ENCODE peak calls at places on chromosomes 4 and X, in four cellular contexts. L is HCT116, Q is SK-N-SH, X is K562. Y is an unnamed sample.

GRCh38 chr4:154503598-154503997 is 12.0 kb upstream of the DCHS2 start:
- DNase-seq in L (peak; percentile 50), Q (peak; percentile 17), X (peak; percentile 58), Y (peak; percentile 37)

GRCh38 chr4:31020363-31020762 is 300.2 kb downstream of the PCDH7 start:
- DNase-seq in L (no peak), Q (no peak), X (no peak), Y (no peak)

GRCh38 chr4:2646386-2647149 is 109.6 kb downstream of the TNIP2 start:
- DNase-seq in L (no peak), Q (no peak), X (no peak), Y (no peak)

GRCh38 chr4:176794151-176794550 is 1.4 kb upstream of the VEGFC start:
- DNase-seq in L (no peak), Q (no peak), X (no peak), Y (no peak)

GRCh38 chrX:71652405-71652804 is 14.9 kb upstream of the LOC101059915 start:
- DNase-seq in L (peak; percentile 23), Q (peak; percentile 59), X (peak; percentile 41), Y (peak; percentile 31)

GRCh38 chrX:38807873-38808272 is 6.6 kb downstream of the MID1IP1 start:
- DNase-seq in L (no peak), Q (no peak), X (no peak), Y (no peak)

GRCh38 chr4:37999000-37999745 is 39.0 kb downstream of the PTTG2 start:
- DNase-seq in L (no peak), Q (no peak), X (no peak), Y (no peak)

GRCh38 chr4:47562297-47562696 is 77.2 kb downstream of the ATP10D start:
- DNase-seq in L (no peak), Q (no peak), X (no peak), Y (no peak)

GRCh38 chrX:39050427-39050826 is 249.2 kb downstream of the MID1IP1 start:
- DNase-seq in L (no peak), Q (no peak), X (no peak), Y (no peak)

GRCh38 chr4:15920723-15921591 is 17.6 kb downstream of the FGFBP1 start:
- DNase-seq in L (peak; percentile 89), Q (no peak), X (no peak), Y (no peak)

GRCh38 chrX:103941201-103941975 is 21.0 kb upstream of the TMSB15B start:
- DNase-seq in L (no peak), Q (peak; percentile 20), X (peak; percentile 28), Y (no peak)

GRCh38 chr4:26032572-26033320 is 118.7 kb downstream of the SMIM20 start:
- DNase-seq in L (no peak), Q (no peak), X (no peak), Y (peak; percentile 61)

GRCh38 chr4:73051625-73052024 is 17.9 kb downstream of the COX18 start:
- DNase-seq in L (no peak), Q (no peak), X (no peak), Y (no peak)

GRCh38 chr4:149113804-149114430 is 671.7 kb upstream of the NR3C2 start:
- DNase-seq in L (no peak), Q (no peak), X (no peak), Y (no peak)

GRCh38 chrX:40006025-40007017 is 91.4 kb downstream of the BCOR start:
- DNase-seq in L (no peak), Q (peak; percentile 21), X (no peak), Y (no peak)

GRCh38 chr4:124322234-124322831 is 390.2 kb downstream of the ANKRD50 start:
- DNase-seq in L (peak; percentile 8), Q (peak; percentile 25), X (peak; percentile 19), Y (peak; percentile 8)

GRCh38 chr4:149029056-149029651 is 586.9 kb upstream of the NR3C2 start:
- DNase-seq in L (no peak), Q (no peak), X (no peak), Y (peak; percentile 42)

GRCh38 chr4:7770675-7771050 is 169.0 kb downstream of the AFAP1 start:
- DNase-seq in L (no peak), Q (no peak), X (no peak), Y (no peak)

GRCh38 chr4:88008624-88009235 is 1.3 kb downstream of the PKD2 start:
- DNase-seq in L (no peak), Q (peak; percentile 43), X (no peak), Y (no peak)

GRCh38 chr4:112410364-112410763 is 105.6 kb downstream of the NEUROG2 start:
- DNase-seq in L (no peak), Q (peak; percentile 6), X (no peak), Y (no peak)

GRCh38 chr4:76197971-76198410 is 15.6 kb downstream of the SCARB2 start:
- DNase-seq in L (no peak), Q (peak; percentile 58), X (peak; percentile 25), Y (no peak)

GRCh38 chr4:183073838-183074145 is 25.3 kb upstream of the WWC2 start:
- DNase-seq in L (no peak), Q (no peak), X (no peak), Y (no peak)

GRCh38 chr4:140730108-140730507 is 26.1 kb downstream of the TBC1D9 start:
- DNase-seq in L (no peak), Q (no peak), X (no peak), Y (no peak)

GRCh38 chrX:41005445-41005992 is 79.7 kb upstream of the USP9X start:
- DNase-seq in L (no peak), Q (no peak), X (no peak), Y (no peak)

GRCh38 chrX:23883737-23884354 is 23.9 kb downstream of the APOO start:
- DNase-seq in L (peak; percentile 66), Q (no peak), X (peak; percentile 68), Y (peak; percentile 31)

GRCh38 chr4:112563431-112564200 is 47.6 kb upstream of the NEUROG2 start:
- DNase-seq in L (no peak), Q (peak; percentile 70), X (no peak), Y (no peak)

GRCh38 chr4:47855350-47855749 is 17.5 kb upstream of the CORIN start:
- DNase-seq in L (no peak), Q (no peak), X (no peak), Y (no peak)

GRCh38 chr4:121448231-121448630 is 67.4 kb upstream of the QRFPR start:
- DNase-seq in L (peak; percentile 92), Q (no peak), X (no peak), Y (peak; percentile 37)

GRCh38 chr4:131644619-131645018 is 1504.5 kb upstream of the PCDH10 start:
- DNase-seq in L (peak; percentile 35), Q (peak; percentile 2), X (no peak), Y (peak; percentile 3)

GRCh38 chr4:138438608-138439007 is 196.5 kb upstream of the SLC7A11 start:
- DNase-seq in L (no peak), Q (no peak), X (peak; percentile 36), Y (no peak)

GRCh38 chr4:67696061-67696460 is 4.9 kb downstream of the UBA6 start:
- DNase-seq in L (no peak), Q (no peak), X (no peak), Y (no peak)
- H3K79me2 ChIP-seq in L (peaks cover 90% of the 10 kb centered on the region), Q (peaks cover 96% of the 10 kb centered on the region), X (peaks cover 89% of the 10 kb centered on the region), Y (peaks cover 58% of the 10 kb centered on the region)

GRCh38 chr4:6764976-6765620 is 17.4 kb upstream of the KIAA0232 start:
- DNase-seq in L (no peak), Q (no peak), X (no peak), Y (no peak)
- TF ChIP-seq ELF1 in L (no peak), Q (no peak), X (no peak), Y (no peak)

DNA sequence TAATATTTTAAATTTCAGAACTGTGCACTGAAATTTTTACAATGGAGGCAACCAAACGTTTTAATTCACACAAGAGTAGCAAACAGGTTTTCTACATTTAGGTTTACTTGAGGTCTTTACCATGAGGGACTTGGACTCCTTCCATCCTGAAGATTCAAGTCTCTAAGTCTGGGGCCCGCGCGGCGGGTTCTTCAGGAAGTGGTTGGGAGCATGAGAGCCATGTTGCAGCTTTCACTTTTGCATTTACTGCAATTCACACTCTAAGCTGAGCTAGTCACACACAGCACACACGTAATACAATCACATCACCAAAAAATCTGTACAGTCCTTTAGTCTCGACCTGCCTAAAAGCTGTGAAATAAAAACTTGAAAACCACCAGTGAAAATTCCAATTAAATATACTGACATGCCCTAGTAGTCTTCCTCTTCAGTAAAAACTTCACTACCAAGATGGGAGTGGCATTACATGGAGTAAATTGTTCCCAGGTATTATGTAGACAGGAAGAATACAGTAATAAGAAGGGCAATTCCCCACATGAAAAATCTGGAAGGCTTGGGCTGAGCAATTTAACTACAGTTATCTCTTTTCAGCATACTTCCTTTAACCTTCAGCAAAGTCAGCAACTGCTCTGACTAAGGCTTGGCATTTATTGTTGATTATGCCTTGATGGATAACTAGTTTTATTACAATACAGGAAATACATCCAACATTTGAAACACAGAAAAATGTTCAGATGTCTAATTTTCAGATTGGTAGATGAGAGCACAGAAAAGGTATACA is 571.1 kb upstream of the DIPK2B start:
- DNase-seq in L (no peak), Q (no peak), X (no peak), Y (no peak)
- H3K79me2 ChIP-seq in L (peaks cover 100% of the 10 kb centered on the region), Q (peaks cover 95% of the 10 kb centered on the region), X (peaks cover 24% of the 10 kb centered on the region), Y (peaks cover 26% of the 10 kb centered on the region)

DNA sequence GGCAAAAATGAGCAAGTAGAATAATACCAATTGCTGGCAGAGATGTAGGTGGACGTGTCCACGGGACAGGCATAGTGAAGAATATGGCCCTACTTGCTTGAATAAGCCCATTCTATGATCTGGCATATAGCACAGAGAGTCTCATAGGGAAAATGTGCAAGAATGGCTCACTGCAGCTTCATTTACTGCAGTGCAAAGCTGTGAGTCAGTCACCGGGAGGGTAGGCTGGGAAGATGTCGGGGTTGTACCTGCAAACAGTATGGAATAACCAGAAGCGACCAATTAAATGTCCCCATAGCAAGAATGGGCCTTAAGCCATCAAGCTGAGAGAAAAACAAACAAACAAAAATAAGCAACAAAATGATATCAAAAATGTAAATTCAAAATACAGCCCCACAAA is 74.3 kb downstream of the DHX15 start:
- DNase-seq in L (no peak), Q (no peak), X (no peak), Y (no peak)
- TF ChIP-seq ELF1 in L (no peak), Q (no peak), X (no peak), Y (no peak)

GRCh38 chrX:10164879-10165278 is 8.1 kb downstream of the CLCN4 start:
- DNase-seq in L (no peak), Q (no peak), X (no peak), Y (no peak)

GRCh38 chrX:10166248-10166716 is 9.5 kb downstream of the CLCN4 start:
- DNase-seq in L (no peak), Q (no peak), X (peak; percentile 64), Y (no peak)

GRCh38 chrX:10167573-10167972 is 10.8 kb downstream of the CLCN4 start:
- DNase-seq in L (no peak), Q (no peak), X (no peak), Y (no peak)

GRCh38 chrX:10166731-10167149 is 10.0 kb downstream of the CLCN4 start:
- DNase-seq in L (no peak), Q (no peak), X (no peak), Y (peak; percentile 39)

GRCh38 chrX:10165580-10166247 is 8.9 kb downstream of the CLCN4 start:
- DNase-seq in L (no peak), Q (no peak), X (peak; percentile 63), Y (no peak)
- H3K79me2 ChIP-seq in L (no peaks in the 10 kb centered on the region), Q (no peaks in the 10 kb centered on the region), X (no peaks in the 10 kb centered on the region), Y (no peaks in the 10 kb centered on the region)

DNA sequence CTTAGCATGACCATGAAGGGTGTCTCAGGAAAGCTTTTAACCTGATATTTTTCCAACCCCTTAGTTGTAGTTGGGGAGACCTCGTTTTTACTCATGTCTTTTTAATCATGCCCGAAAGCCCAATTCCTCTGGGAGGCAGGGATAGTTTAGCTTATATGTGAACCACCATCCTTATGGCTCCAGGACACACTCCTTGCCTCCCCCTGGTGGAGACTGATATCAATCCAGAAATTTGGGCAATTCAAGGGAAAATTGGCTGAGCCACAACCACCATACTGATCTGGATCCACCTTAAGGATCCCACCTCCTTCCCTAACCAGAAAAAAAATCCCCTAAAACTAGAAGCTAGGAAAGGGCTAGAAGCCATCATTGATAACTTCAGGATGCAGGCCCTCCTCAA is 13.4 kb upstream of the COL25A1 start:
- DNase-seq in L (no peak), Q (no peak), X (peak; percentile 20), Y (no peak)
- TF ChIP-seq ELF1 in L (no peak), Q (no peak), X (no peak), Y (no peak)

Y was measured in HepG2.